ENCODE peak calls at places on chromosomes 12 and 14, in seven cellular contexts. B is hepatocyte, W is PC-3, K is GM23338, V is GM23248, D is HCT116, X is SK-N-SH. G is an unnamed sample. For H3K9me2, the result is how much of the 10 kb centered on the place peaks cover.

GRCh38 chr12:120093592-120094355 is 22.8 kb downstream of the RAB35 start:
- DNase-seq in B (no peak), W (no peak), K (peak), V (no peak), D (no peak), X (peak), G (no peak)

GRCh38 chr14:78075610-78076277 is 94.4 kb upstream of the NRXN3 start:
- DNase-seq in B (no peak), W (no peak), K (no peak), V (no peak), D (no peak), X (no peak), G (no peak)

GRCh38 chr14:24940213-24940783 is 109.6 kb downstream of the STXBP6 start:
- DNase-seq in B (no peak), W (no peak), K (no peak), V (no peak), D (no peak), X (no peak), G (no peak)

GRCh38 chr12:10048531-10048930 is 18.0 kb downstream of the CLEC9A start:
- DNase-seq in B (no peak), W (no peak), K (no peak), V (no peak), D (no peak), X (no peak), G (no peak)

GRCh38 chr12:96400631-96401060 is 407 bp upstream of the CDK17 start:
- DNase-seq in B (no peak), W (peak), K (no peak), V (peak), D (no peak), X (no peak), G (no peak)

GRCh38 chr12:53414756-53415417 is 8.8 kb upstream of the AMHR2 start:
- DNase-seq in B (no peak), W (no peak), K (no peak), V (no peak), D (no peak), X (peak), G (no peak)

GRCh38 chr12:30154996-30155730 is 371.4 kb upstream of the TMTC1 start:
- DNase-seq in B (no peak), W (no peak), K (no peak), V (peak), D (no peak), X (no peak), G (no peak)

GRCh38 chr12:75960086-75960910 is 71.3 kb downstream of the PHLDA1 start:
- DNase-seq in B (peak), W (no peak), K (peak), V (no peak), D (no peak), X (no peak), G (peak)

GRCh38 chr12:98416845-98417244 is 98.5 kb upstream of the TMPO start:
- DNase-seq in B (no peak), W (peak), K (peak), V (peak), D (no peak), X (peak), G (no peak)

GRCh38 chr12:11778703-11779102 is 129.2 kb downstream of the ETV6 start:
- DNase-seq in B (no peak), W (no peak), K (no peak), V (no peak), D (no peak), X (no peak), G (no peak)
- H3K4me2 ChIP-seq in B (no peak), W (no peak), K (no peak), V (peak), D (no peak), X (no peak), G (no peak)

DNA sequence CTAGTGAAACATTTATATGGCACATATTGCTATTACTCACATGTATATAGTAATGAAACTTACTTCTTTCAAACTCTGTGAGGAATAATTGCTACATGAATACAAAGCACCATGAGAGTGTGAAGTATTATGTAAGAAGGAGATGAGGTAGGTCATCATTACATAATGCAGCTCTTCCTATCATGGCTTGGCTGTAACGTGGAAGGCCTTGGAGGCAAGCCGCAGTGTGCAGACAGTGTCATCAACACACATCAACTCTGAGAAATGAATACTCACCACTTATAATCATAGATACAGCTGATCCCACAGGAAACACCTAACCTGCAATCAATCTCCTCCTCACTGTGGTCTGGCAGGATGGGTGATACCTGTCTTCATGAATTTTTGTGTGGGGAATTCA is 49.9 kb upstream of the CCDC91 start:
- DNase-seq in B (no peak), W (no peak), K (no peak), V (no peak), D (no peak), X (no peak), G (no peak)
- TF ChIP-seq EZH2phosphoT487 in B (no peak), W (no peak), K (no peak), V (no peak), D (no peak), X (no peak), G (no peak)

GRCh38 chr12:112656141-112656540 is 135.4 kb upstream of the RPH3A start:
- DNase-seq in B (no peak), W (no peak), K (no peak), V (no peak), D (no peak), X (no peak), G (no peak)
- H3K9me2 ChIP-seq in B (under half), W (under half), K (under half), V (under half), D (under half), X (under half), G (under half)

DNA sequence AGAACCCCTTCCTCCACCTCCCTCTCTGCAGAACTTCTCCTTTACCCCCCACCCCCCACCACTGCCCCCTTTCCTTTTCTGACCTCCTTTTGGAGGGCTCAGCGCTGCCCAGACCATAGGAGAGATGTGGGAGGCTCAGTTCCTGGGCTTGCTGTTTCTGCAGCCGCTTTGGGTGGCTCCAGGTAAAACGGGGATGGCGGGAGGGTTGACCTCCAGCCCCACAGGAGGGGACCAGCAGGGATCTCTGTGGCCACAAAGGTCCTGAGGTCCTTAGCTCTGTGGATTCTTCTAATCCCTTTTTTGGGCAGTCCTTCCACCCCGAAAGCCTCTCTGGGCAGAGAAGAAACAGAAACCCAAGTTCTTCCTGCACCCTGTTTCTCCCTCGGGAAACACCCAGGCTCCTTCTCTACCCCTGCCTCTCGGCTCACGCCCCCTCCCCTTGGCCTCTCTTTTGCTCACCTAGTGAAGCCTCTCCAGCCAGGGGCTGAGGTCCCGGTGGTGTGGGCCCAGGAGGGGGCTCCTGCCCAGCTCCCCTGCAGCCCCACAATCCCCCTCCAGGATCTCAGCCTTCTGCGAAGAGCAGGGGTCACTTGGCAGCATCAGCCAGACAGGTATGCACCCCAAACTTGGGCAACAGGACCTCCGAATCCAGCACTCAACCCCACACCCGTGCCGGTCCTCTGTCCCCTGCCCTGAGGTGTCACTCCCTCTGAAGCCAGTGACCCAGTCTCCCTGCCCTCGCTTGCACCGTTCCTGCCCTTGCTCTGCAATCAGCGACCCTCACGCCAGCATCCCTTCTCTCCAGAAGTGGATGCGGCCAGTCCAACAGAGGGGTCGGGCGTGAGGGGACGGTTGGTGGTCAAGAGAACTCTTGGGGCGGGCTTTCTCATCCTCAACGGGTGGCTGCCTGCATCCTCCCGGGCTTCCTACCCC is 675 bp downstream of the LAG3 start:
- DNase-seq in B (no peak), W (no peak), K (no peak), V (no peak), D (no peak), X (no peak), G (no peak)
- H3K4me2 ChIP-seq in B (peak), W (no peak), K (peak), V (no peak), D (no peak), X (no peak), G (no peak)

GRCh38 chr14:59634617-59635016 is 58.0 kb upstream of the CCDC175 start:
- DNase-seq in B (no peak), W (no peak), K (no peak), V (no peak), D (no peak), X (no peak), G (no peak)

GRCh38 chr14:59630281-59630963 is 53.8 kb upstream of the CCDC175 start:
- DNase-seq in B (peak), W (no peak), K (peak), V (peak), D (no peak), X (peak), G (no peak)

GRCh38 chr14:59631237-59631636 is 54.6 kb upstream of the CCDC175 start:
- DNase-seq in B (no peak), W (peak), K (peak), V (peak), D (no peak), X (peak), G (no peak)

GRCh38 chr14:59629384-59630158 is 53.0 kb upstream of the CCDC175 start:
- DNase-seq in B (no peak), W (no peak), K (peak), V (no peak), D (no peak), X (peak), G (no peak)

DNA sequence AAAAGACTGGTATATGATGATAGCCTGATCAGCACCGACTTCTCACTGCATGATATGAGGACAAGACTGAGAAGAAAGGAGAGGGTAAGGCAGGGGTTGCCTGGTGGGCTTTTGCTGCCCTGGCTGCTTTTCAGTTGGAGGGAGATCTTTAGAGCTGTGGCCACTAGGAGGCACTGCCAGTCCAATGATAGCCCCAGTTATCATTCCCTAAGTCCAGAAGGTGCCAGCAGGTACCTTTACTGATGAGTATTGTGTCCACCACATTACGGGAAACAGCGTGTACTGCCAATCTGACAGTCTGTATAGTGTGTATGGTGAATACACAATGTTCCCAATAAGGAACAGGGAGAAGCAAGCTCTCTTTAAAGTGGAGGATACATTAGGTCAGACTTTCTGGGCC is 55.8 kb upstream of the CCDC175 start:
- DNase-seq in B (peak), W (peak), K (peak), V (peak), D (peak), X (peak), G (no peak)
- TF ChIP-seq EZH2phosphoT487 in B (no peak), W (no peak), K (no peak), V (no peak), D (no peak), X (no peak), G (no peak)

DNA sequence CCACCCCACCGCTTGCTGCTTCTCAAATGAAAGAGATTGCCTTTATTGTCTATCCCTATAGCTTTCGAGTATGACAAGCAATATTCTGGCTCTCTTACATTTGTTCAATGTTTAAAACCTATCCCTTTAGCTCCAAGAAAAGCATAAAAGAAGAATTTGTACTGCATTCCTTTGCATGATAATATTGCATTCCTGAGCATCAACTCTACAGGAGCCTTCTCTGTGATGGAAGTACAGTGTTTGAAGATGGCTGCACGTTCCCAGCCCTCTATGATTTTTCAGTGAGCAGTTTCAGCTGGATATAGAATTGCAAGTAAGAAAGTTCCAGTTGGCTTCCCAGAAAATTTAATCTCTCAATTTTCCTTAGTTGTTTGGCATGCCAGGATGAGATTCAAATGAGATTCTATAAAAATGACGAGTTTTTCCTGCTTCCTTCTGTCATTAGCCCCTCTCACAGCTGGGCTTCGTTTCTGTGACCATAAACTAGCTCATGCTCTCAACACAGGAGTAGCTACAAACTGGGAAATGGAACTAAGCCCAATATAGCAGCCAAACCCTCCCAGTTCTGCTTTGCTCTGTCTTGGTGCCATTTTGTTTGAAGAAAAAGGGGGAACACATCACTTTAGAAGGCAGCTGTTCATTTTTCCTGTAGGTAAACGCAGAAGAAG is 109.9 kb downstream of the TTC8 start:
- DNase-seq in B (no peak), W (no peak), K (no peak), V (peak), D (no peak), X (no peak), G (no peak)
- H3K9me2 ChIP-seq in B (under half), W (under half), K (under half), V (under half), D (under half), X (under half), G (under half)

DNA sequence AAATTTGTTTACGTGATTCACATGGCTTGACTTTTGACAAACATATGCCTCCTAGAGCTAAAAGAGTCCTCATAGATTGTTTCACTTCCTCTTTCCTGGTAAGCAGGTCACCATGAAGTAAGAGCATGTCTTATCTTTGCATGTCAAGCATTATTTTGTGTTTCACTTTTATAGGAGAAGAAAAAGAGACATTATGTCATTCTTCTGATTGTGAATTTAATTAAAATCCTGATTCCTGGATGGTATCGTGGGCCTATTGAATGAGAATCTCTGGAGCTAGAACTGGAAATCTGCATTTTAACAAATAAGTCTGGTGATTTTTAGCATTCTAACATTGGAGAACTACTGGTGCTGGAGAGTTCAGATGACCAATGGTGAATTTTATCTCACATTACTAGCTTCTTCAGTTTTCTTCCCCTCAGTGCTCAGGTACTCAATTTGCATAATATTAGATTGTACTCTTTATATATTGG is 218.6 kb upstream of the ATP2B1 start:
- DNase-seq in B (no peak), W (no peak), K (no peak), V (no peak), D (no peak), X (no peak), G (peak)
- H3K4me2 ChIP-seq in B (no peak), W (no peak), K (no peak), V (no peak), D (no peak), X (no peak), G (peak)

GRCh38 chr12:790253-790563 is 37.8 kb downstream of the WNK1 start:
- DNase-seq in B (no peak), W (no peak), K (no peak), V (no peak), D (no peak), X (no peak), G (no peak)

GRCh38 chr12:790608-791007 is 38.2 kb downstream of the WNK1 start:
- DNase-seq in B (no peak), W (no peak), K (no peak), V (no peak), D (no peak), X (no peak), G (no peak)

GRCh38 chr12:793037-793436 is 40.7 kb downstream of the WNK1 start:
- DNase-seq in B (no peak), W (peak), K (no peak), V (peak), D (no peak), X (no peak), G (no peak)

DNA sequence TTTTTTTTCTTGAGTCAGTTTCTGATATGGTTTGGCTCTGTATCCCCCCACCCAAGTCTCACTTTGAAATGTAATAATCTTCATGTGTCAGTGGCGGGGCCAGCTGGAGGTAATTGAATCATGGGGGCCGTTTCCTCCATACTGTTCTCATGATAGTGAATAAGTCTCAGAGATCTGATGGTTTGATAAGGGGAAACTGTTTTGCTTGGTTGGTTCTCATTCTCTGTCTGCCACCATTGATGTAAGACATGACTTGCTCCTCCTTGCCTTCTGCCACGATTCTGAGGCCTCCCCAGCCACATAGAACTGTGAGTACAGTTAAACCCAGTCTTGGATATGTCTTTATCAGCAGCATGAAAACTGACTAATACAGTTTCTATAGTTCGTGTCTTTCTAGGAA is 42.9 kb downstream of the WNK1 start:
- DNase-seq in B (no peak), W (no peak), K (no peak), V (no peak), D (no peak), X (no peak), G (no peak)
- TF ChIP-seq EZH2phosphoT487 in B (no peak), W (no peak), K (no peak), V (no peak), D (no peak), X (no peak), G (no peak)

G was measured in MM.1S.